ENCODE peak calls at places on chromosomes 4 and X, in eight cellular contexts. One of them, this sample, is unnamed.

GRCh38 chrX:11304829-11305228 is 11.6 kb downstream of the AMELX start:
- DNase-seq in tibial nerve: peak
- DNase-seq in sigmoid colon: no peak
- DNase-seq in astrocyte of the spinal cord: no peak
- DNase-seq in thyroid gland: peak
- DNase-seq in fibroblast of the aortic adventitia: no peak
- DNase-seq in psoas muscle: no peak
- DNase-seq in A673: no peak
- DNase-seq in this sample: no peak

GRCh38 chrX:15751160-15751819 is 13.2 kb downstream of the CA5B start:
- DNase-seq in tibial nerve: no peak
- DNase-seq in sigmoid colon: no peak
- DNase-seq in astrocyte of the spinal cord: peak
- DNase-seq in thyroid gland: no peak
- DNase-seq in psoas muscle: no peak
- DNase-seq in fibroblast of the aortic adventitia: peak
- DNase-seq in A673: no peak
- DNase-seq in this sample: no peak

GRCh38 chrX:20517565-20517964 is 250.9 kb upstream of the RPS6KA3 start:
- DNase-seq in A673: no peak
- DNase-seq in astrocyte of the spinal cord: no peak
- DNase-seq in thyroid gland: no peak
- DNase-seq in fibroblast of the aortic adventitia: peak
- DNase-seq in sigmoid colon: no peak
- DNase-seq in tibial nerve: no peak
- DNase-seq in psoas muscle: no peak
- DNase-seq in this sample: no peak

GRCh38 chr4:79141530-79141929 is 184.3 kb downstream of the NAA11 start:
- DNase-seq in thyroid gland: no peak
- DNase-seq in A673: no peak
- DNase-seq in sigmoid colon: no peak
- DNase-seq in astrocyte of the spinal cord: peak
- DNase-seq in tibial nerve: no peak
- DNase-seq in fibroblast of the aortic adventitia: peak
- DNase-seq in psoas muscle: no peak
- DNase-seq in this sample: peak

GRCh38 chr4:57119054-57119651 is 9.0 kb upstream of the IGFBP7 start:
- DNase-seq in thyroid gland: peak
- DNase-seq in astrocyte of the spinal cord: peak
- DNase-seq in A673: peak
- DNase-seq in psoas muscle: peak
- DNase-seq in sigmoid colon: peak
- DNase-seq in fibroblast of the aortic adventitia: peak
- DNase-seq in tibial nerve: peak
- DNase-seq in this sample: peak

GRCh38 chr4:41622816-41623215 is 84.9 kb downstream of the LIMCH1 start:
- DNase-seq in fibroblast of the aortic adventitia: no peak
- DNase-seq in astrocyte of the spinal cord: no peak
- DNase-seq in psoas muscle: no peak
- DNase-seq in tibial nerve: no peak
- DNase-seq in A673: no peak
- DNase-seq in sigmoid colon: no peak
- DNase-seq in thyroid gland: no peak
- DNase-seq in this sample: no peak

GRCh38 chr4:54593795-54594194 is 64.0 kb upstream of the KIT start:
- DNase-seq in astrocyte of the spinal cord: no peak
- DNase-seq in psoas muscle: no peak
- DNase-seq in A673: no peak
- DNase-seq in fibroblast of the aortic adventitia: no peak
- DNase-seq in thyroid gland: no peak
- DNase-seq in sigmoid colon: no peak
- DNase-seq in tibial nerve: no peak
- DNase-seq in this sample: no peak

GRCh38 chr4:123673971-123674370 is 277.4 kb downstream of the SPRY1 start:
- DNase-seq in astrocyte of the spinal cord: peak
- DNase-seq in thyroid gland: no peak
- DNase-seq in tibial nerve: no peak
- DNase-seq in A673: no peak
- DNase-seq in sigmoid colon: no peak
- DNase-seq in psoas muscle: no peak
- DNase-seq in fibroblast of the aortic adventitia: no peak
- DNase-seq in this sample: no peak

GRCh38 chr4:39043697-39044363 is 11.6 kb upstream of the TMEM156 start:
- DNase-seq in psoas muscle: no peak
- DNase-seq in A673: peak
- DNase-seq in thyroid gland: no peak
- DNase-seq in sigmoid colon: no peak
- DNase-seq in astrocyte of the spinal cord: peak
- DNase-seq in tibial nerve: no peak
- DNase-seq in fibroblast of the aortic adventitia: peak
- DNase-seq in this sample: peak

GRCh38 chr4:163395758-163396157 is 52.1 kb downstream of the NPY5R start:
- DNase-seq in thyroid gland: no peak
- DNase-seq in tibial nerve: no peak
- DNase-seq in A673: no peak
- DNase-seq in fibroblast of the aortic adventitia: no peak
- DNase-seq in astrocyte of the spinal cord: no peak
- DNase-seq in psoas muscle: no peak
- DNase-seq in sigmoid colon: no peak
- DNase-seq in this sample: no peak

GRCh38 chr4:48954314-48954713 is 31.8 kb upstream of the CWH43 start:
- DNase-seq in astrocyte of the spinal cord: peak
- DNase-seq in psoas muscle: no peak
- DNase-seq in thyroid gland: no peak
- DNase-seq in A673: no peak
- DNase-seq in tibial nerve: no peak
- DNase-seq in sigmoid colon: no peak
- DNase-seq in fibroblast of the aortic adventitia: no peak
- DNase-seq in this sample: peak

GRCh38 chr4:76486588-76487276 is 51.7 kb downstream of the SHROOM3 start:
- DNase-seq in tibial nerve: no peak
- DNase-seq in A673: no peak
- DNase-seq in psoas muscle: no peak
- DNase-seq in thyroid gland: no peak
- DNase-seq in fibroblast of the aortic adventitia: no peak
- DNase-seq in sigmoid colon: no peak
- DNase-seq in astrocyte of the spinal cord: no peak
- DNase-seq in this sample: no peak

GRCh38 chr4:53558061-53558801 is 33.1 kb downstream of the LNX1 start:
- DNase-seq in sigmoid colon: no peak
- DNase-seq in astrocyte of the spinal cord: peak
- DNase-seq in psoas muscle: no peak
- DNase-seq in thyroid gland: no peak
- DNase-seq in tibial nerve: no peak
- DNase-seq in A673: peak
- DNase-seq in fibroblast of the aortic adventitia: peak
- DNase-seq in this sample: peak

GRCh38 chr4:121707344-121707743 is 10.6 kb upstream of the ANXA5 start:
- DNase-seq in psoas muscle: no peak
- DNase-seq in astrocyte of the spinal cord: no peak
- DNase-seq in A673: no peak
- DNase-seq in tibial nerve: no peak
- DNase-seq in sigmoid colon: no peak
- DNase-seq in fibroblast of the aortic adventitia: no peak
- DNase-seq in thyroid gland: no peak
- DNase-seq in this sample: no peak

GRCh38 chrX:69238153-69238959 is 73.1 kb upstream of the PJA1 start:
- DNase-seq in tibial nerve: no peak
- DNase-seq in A673: no peak
- DNase-seq in sigmoid colon: peak
- DNase-seq in fibroblast of the aortic adventitia: no peak
- DNase-seq in astrocyte of the spinal cord: no peak
- DNase-seq in psoas muscle: peak
- DNase-seq in thyroid gland: peak
- DNase-seq in this sample: no peak

GRCh38 chr4:15778191-15778741 is at the start of gene CD38:
- DNase-seq in thyroid gland: peak
- DNase-seq in tibial nerve: no peak
- DNase-seq in sigmoid colon: peak
- DNase-seq in A673: peak
- DNase-seq in astrocyte of the spinal cord: no peak
- DNase-seq in psoas muscle: peak
- DNase-seq in fibroblast of the aortic adventitia: no peak
- DNase-seq in this sample: no peak

GRCh38 chrX:40922307-40922706 is 162.9 kb upstream of the USP9X start:
- DNase-seq in astrocyte of the spinal cord: peak
- DNase-seq in sigmoid colon: no peak
- DNase-seq in A673: peak
- DNase-seq in tibial nerve: no peak
- DNase-seq in fibroblast of the aortic adventitia: peak
- DNase-seq in thyroid gland: no peak
- DNase-seq in psoas muscle: no peak
- DNase-seq in this sample: peak

GRCh38 chr4:171813195-171813955 is at the start of gene GALNTL6:
- DNase-seq in sigmoid colon: peak
- DNase-seq in A673: peak
- DNase-seq in tibial nerve: no peak
- DNase-seq in astrocyte of the spinal cord: peak
- DNase-seq in thyroid gland: no peak
- DNase-seq in fibroblast of the aortic adventitia: no peak
- DNase-seq in psoas muscle: peak
- DNase-seq in this sample: peak

GRCh38 chr4:80361329-80361900 is 25.9 kb downstream of the CFAP299 start:
- DNase-seq in astrocyte of the spinal cord: peak
- DNase-seq in A673: peak
- DNase-seq in fibroblast of the aortic adventitia: peak
- DNase-seq in thyroid gland: no peak
- DNase-seq in psoas muscle: no peak
- DNase-seq in sigmoid colon: no peak
- DNase-seq in tibial nerve: no peak
- DNase-seq in this sample: peak

GRCh38 chrX:154727418-154728323 is 23.2 kb downstream of the GAB3 start:
- DNase-seq in A673: no peak
- DNase-seq in thyroid gland: peak
- DNase-seq in psoas muscle: peak
- DNase-seq in sigmoid colon: peak
- DNase-seq in astrocyte of the spinal cord: peak
- DNase-seq in tibial nerve: peak
- DNase-seq in fibroblast of the aortic adventitia: peak
- DNase-seq in this sample: peak

GRCh38 chrX:125132274-125132673 is 187.4 kb upstream of the TEX13C start:
- DNase-seq in tibial nerve: no peak
- DNase-seq in thyroid gland: no peak
- DNase-seq in A673: peak
- DNase-seq in psoas muscle: no peak
- DNase-seq in astrocyte of the spinal cord: no peak
- DNase-seq in fibroblast of the aortic adventitia: no peak
- DNase-seq in sigmoid colon: no peak
- DNase-seq in this sample: peak
- TF ChIP-seq CTCF in tibial nerve: no peak
- TF ChIP-seq CTCF in thyroid gland: no peak
- TF ChIP-seq CTCF in A673: peak
- TF ChIP-seq CTCF in psoas muscle: no peak
- TF ChIP-seq CTCF in astrocyte of the spinal cord: no peak
- TF ChIP-seq CTCF in fibroblast of the aortic adventitia: no peak
- TF ChIP-seq CTCF in sigmoid colon: no peak
- TF ChIP-seq CTCF in this sample: peak

DNA sequence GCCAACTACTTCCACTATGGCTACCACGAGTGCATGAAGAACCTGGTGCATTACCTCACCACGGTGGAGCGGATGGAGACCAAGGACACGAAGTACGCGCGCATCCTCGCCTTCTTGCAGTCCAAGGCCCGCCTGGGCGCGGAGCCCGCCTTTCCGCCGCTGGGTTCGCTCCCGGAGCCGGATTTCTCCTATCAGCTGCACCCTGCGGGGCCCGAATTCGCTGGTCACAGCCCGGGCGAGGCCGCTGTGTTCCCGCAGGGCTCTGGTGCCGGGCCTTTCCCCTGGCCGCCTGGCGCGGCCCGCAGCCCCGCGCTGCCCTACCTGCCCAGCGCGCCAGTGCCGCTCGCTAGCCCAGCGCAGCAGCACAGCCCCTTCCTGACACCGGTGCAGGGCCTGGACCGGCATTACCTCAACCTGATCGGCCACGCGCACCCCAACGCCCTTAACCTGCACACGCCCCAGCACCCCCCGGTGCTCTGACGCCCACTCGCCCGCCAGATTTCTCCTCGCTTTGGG is 2.1 kb downstream of the HELT start:
- DNase-seq in thyroid gland: no peak
- DNase-seq in sigmoid colon: no peak
- DNase-seq in fibroblast of the aortic adventitia: peak
- DNase-seq in A673: no peak
- DNase-seq in psoas muscle: no peak
- DNase-seq in tibial nerve: no peak
- DNase-seq in astrocyte of the spinal cord: peak
- DNase-seq in this sample: peak
- H3K4me3 ChIP-seq in thyroid gland: no peak
- H3K4me3 ChIP-seq in sigmoid colon: no peak
- H3K4me3 ChIP-seq in fibroblast of the aortic adventitia: no peak
- H3K4me3 ChIP-seq in A673: no peak
- H3K4me3 ChIP-seq in psoas muscle: peak
- H3K4me3 ChIP-seq in tibial nerve: no peak
- H3K4me3 ChIP-seq in astrocyte of the spinal cord: no peak
- H3K4me3 ChIP-seq in this sample: no peak

GRCh38 chrX:27915617-27916016 is 65.6 kb downstream of the DCAF8L1 start:
- DNase-seq in psoas muscle: no peak
- DNase-seq in A673: peak
- DNase-seq in thyroid gland: no peak
- DNase-seq in astrocyte of the spinal cord: no peak
- DNase-seq in sigmoid colon: no peak
- DNase-seq in fibroblast of the aortic adventitia: no peak
- DNase-seq in tibial nerve: no peak
- DNase-seq in this sample: peak

GRCh38 chrX:27924718-27925117 is 56.5 kb downstream of the DCAF8L1 start:
- DNase-seq in astrocyte of the spinal cord: no peak
- DNase-seq in A673: no peak
- DNase-seq in sigmoid colon: no peak
- DNase-seq in thyroid gland: no peak
- DNase-seq in tibial nerve: no peak
- DNase-seq in psoas muscle: no peak
- DNase-seq in fibroblast of the aortic adventitia: no peak
- DNase-seq in this sample: peak

GRCh38 chrX:27924261-27924660 is 57.0 kb downstream of the DCAF8L1 start:
- DNase-seq in thyroid gland: no peak
- DNase-seq in fibroblast of the aortic adventitia: no peak
- DNase-seq in sigmoid colon: no peak
- DNase-seq in psoas muscle: no peak
- DNase-seq in tibial nerve: no peak
- DNase-seq in A673: no peak
- DNase-seq in astrocyte of the spinal cord: no peak
- DNase-seq in this sample: peak

GRCh38 chrX:27917713-27918500 is 63.3 kb downstream of the DCAF8L1 start:
- DNase-seq in psoas muscle: no peak
- DNase-seq in A673: no peak
- DNase-seq in sigmoid colon: no peak
- DNase-seq in astrocyte of the spinal cord: no peak
- DNase-seq in fibroblast of the aortic adventitia: no peak
- DNase-seq in thyroid gland: no peak
- DNase-seq in tibial nerve: no peak
- DNase-seq in this sample: no peak

GRCh38 chrX:27918799-27919198 is 62.5 kb downstream of the DCAF8L1 start:
- DNase-seq in A673: peak
- DNase-seq in fibroblast of the aortic adventitia: peak
- DNase-seq in sigmoid colon: no peak
- DNase-seq in astrocyte of the spinal cord: peak
- DNase-seq in tibial nerve: no peak
- DNase-seq in psoas muscle: no peak
- DNase-seq in thyroid gland: peak
- DNase-seq in this sample: peak
- TF ChIP-seq CTCF in A673: peak
- TF ChIP-seq CTCF in fibroblast of the aortic adventitia: peak
- TF ChIP-seq CTCF in sigmoid colon: no peak
- TF ChIP-seq CTCF in astrocyte of the spinal cord: no peak
- TF ChIP-seq CTCF in tibial nerve: no peak
- TF ChIP-seq CTCF in psoas muscle: no peak
- TF ChIP-seq CTCF in thyroid gland: no peak
- TF ChIP-seq CTCF in this sample: peak

GRCh38 chrX:13013353-13014110 is 30.9 kb downstream of the FAM9C start:
- DNase-seq in thyroid gland: no peak
- DNase-seq in tibial nerve: no peak
- DNase-seq in astrocyte of the spinal cord: no peak
- DNase-seq in psoas muscle: no peak
- DNase-seq in fibroblast of the aortic adventitia: no peak
- DNase-seq in A673: peak
- DNase-seq in sigmoid colon: peak
- DNase-seq in this sample: peak
- H3K4me3 ChIP-seq in thyroid gland: no peak
- H3K4me3 ChIP-seq in tibial nerve: no peak
- H3K4me3 ChIP-seq in astrocyte of the spinal cord: no peak
- H3K4me3 ChIP-seq in psoas muscle: no peak
- H3K4me3 ChIP-seq in fibroblast of the aortic adventitia: no peak
- H3K4me3 ChIP-seq in A673: no peak
- H3K4me3 ChIP-seq in sigmoid colon: no peak
- H3K4me3 ChIP-seq in this sample: no peak

This sample was measured in epithelial cell of esophagus.